ENCODE peak calls at places on chromosomes 6 and 20, in eight cellular contexts. U is mesenteric fat pad; V is fibroblast of gingiva; F is stimulated activated naive CD8-positive, alpha-beta T cell treated with anti-CD3 and anti-CD28 coated beads, Interleukin-15, Interleukin-2, amounts not matched to agents 100 U/mL and 50 U/mL, for 24 hours; W is AG09319; I is SK-MEL-5; T is amygdala; G is naive thymus-derived CD8-positive, alpha-beta T cell. R is an unnamed sample.

GRCh38 chr6:50120300-50120699 is 70.6 kb upstream of the DEFB112 start:
- DNase-seq in I (no peak), U (no peak), W (no peak), F (no peak), V (no peak), G (no peak), T (no peak), R (no peak)

GRCh38 chr6:159221486-159222170 is 52.4 kb downstream of the FNDC1 start:
- DNase-seq in T (no peak), F (no peak), G (no peak), V (no peak), W (no peak), U (no peak), I (no peak), R (no peak)

GRCh38 chr6:143555582-143555981 is 44.1 kb upstream of the FUCA2 start:
- DNase-seq in V (no peak), I (no peak), T (no peak), W (no peak), F (no peak), U (no peak), G (no peak), R (no peak)

GRCh38 chr6:98832282-98833100 is 1.9 kb upstream of the POU3F2 start:
- DNase-seq in G (no peak), T (no peak), V (peak), W (no peak), U (no peak), I (no peak), F (peak), R (no peak)

GRCh38 chr6:106025655-106026054 is 60.5 kb upstream of the PRDM1 start:
- DNase-seq in V (peak), F (no peak), G (no peak), T (no peak), I (no peak), U (no peak), W (peak), R (no peak)

GRCh38 chr6:165718486-165718885 is 55.4 kb upstream of the PDE10A start:
- DNase-seq in V (no peak), U (no peak), G (no peak), W (no peak), T (no peak), I (no peak), F (no peak), R (no peak)

GRCh38 chr20:4488407-4489339 is 233.0 kb upstream of the PRND start:
- DNase-seq in T (no peak), U (no peak), W (no peak), I (no peak), V (peak), G (no peak), F (no peak), R (no peak)

GRCh38 chr6:147378819-147379218 is 129.7 kb upstream of the SAMD5 start:
- DNase-seq in F (no peak), V (no peak), T (no peak), U (no peak), G (no peak), I (no peak), W (no peak), R (no peak)

GRCh38 chr6:157772820-157773219 is 50.2 kb upstream of the SNX9 start:
- DNase-seq in G (no peak), W (no peak), V (no peak), T (no peak), I (no peak), F (no peak), U (no peak), R (no peak)

R was measured in naive thymus-derived CD4-positive, alpha-beta T cell.